ENCODE peak calls at places on chromosomes 13 and 19, in five cellular contexts. U is fibroblast of lung, Q is BJ, R is suprapubic skin, N is astrocyte. T is an unnamed sample.

GRCh38 chr13:99984463-99985242 is 3.1 kb downstream of the ZIC2 start:
- DNase-seq in U (no peak), Q (no peak), R (no peak), N (no peak), T (no peak)

GRCh38 chr13:50149932-50150331 is 134.7 kb downstream of the KCNRG start:
- DNase-seq in U (no peak), Q (no peak), R (no peak), N (no peak), T (peak; percentile 46)

GRCh38 chr19:37251308-37252229 is 33.6 kb downstream of the ZNF383 start:
- DNase-seq in U (peak; percentile 99), Q (peak; percentile 95), R (no peak), N (peak; percentile 100), T (peak; percentile 98)

GRCh38 chr13:28415994-28416411 is 78.9 kb downstream of the FLT1 start:
- DNase-seq in U (no peak), Q (no peak), R (no peak), N (no peak), T (no peak)

GRCh38 chr19:8240274-8241229 is 31.4 kb downstream of the CERS4 start:
- DNase-seq in U (peak; percentile 95), Q (peak; percentile 47), R (peak; percentile 87), N (peak; percentile 94), T (peak; percentile 98)

GRCh38 chr19:19568802-19569756 is 31.0 kb downstream of the CILP2 start:
- DNase-seq in U (no peak), Q (no peak), R (no peak), N (peak; percentile 59), T (peak; percentile 63)

GRCh38 chr13:75256922-75257321 is 225.0 kb downstream of the TBC1D4 start:
- DNase-seq in U (no peak), Q (no peak), R (no peak), N (peak; percentile 29), T (peak; percentile 29)

GRCh38 chr13:75432045-75432444 is 49.9 kb downstream of the TBC1D4 start:
- DNase-seq in U (no peak), Q (no peak), R (no peak), N (no peak), T (peak; percentile 26)

GRCh38 chr19:49065905-49066512 is 1.4 kb upstream of the NTF4 start:
- DNase-seq in U (no peak), Q (no peak), R (no peak), N (no peak), T (no peak)

GRCh38 chr13:26616126-26616525 is 58.6 kb downstream of the WASF3 start:
- DNase-seq in U (peak; percentile 21), Q (peak; percentile 23), R (no peak), N (peak; percentile 82), T (peak; percentile 45)

GRCh38 chr19:30669329-30670010 is 297.3 kb downstream of the ZNF536 start:
- DNase-seq in U (peak; percentile 47), Q (no peak), R (no peak), N (no peak), T (peak; percentile 51)

GRCh38 chr13:61935710-61936109 is 520.1 kb upstream of the PCDH20 start:
- DNase-seq in U (no peak), Q (no peak), R (no peak), N (no peak), T (no peak)

GRCh38 chr19:46944918-46945628 is 74.6 kb upstream of the NPAS1 start:
- DNase-seq in U (peak; percentile 66), Q (no peak), R (no peak), N (peak; percentile 53), T (peak; percentile 64)

GRCh38 chr13:81927347-81927746 is 1586.4 kb upstream of the SPRY2 start:
- DNase-seq in U (no peak), Q (no peak), R (no peak), N (no peak), T (no peak)

GRCh38 chr13:110266983-110267382 is 40.0 kb downstream of the COL4A1 start:
- DNase-seq in U (no peak), Q (no peak), R (no peak), N (no peak), T (no peak)

GRCh38 chr19:6161271-6161850 is 25.9 kb downstream of the ACSBG2 start:
- DNase-seq in U (no peak), Q (no peak), R (no peak), N (no peak), T (no peak)

GRCh38 chr13:46057251-46058015 is 4.9 kb upstream of the ZC3H13 start:
- DNase-seq in U (no peak), Q (no peak), R (no peak), N (no peak), T (peak; percentile 21)

GRCh38 chr19:45613926-45614725 is 12.1 kb upstream of the GPR4 start:
- DNase-seq in U (peak; percentile 87), Q (peak; percentile 84), R (no peak), N (peak; percentile 86), T (peak; percentile 88)

GRCh38 chr19:16235811-16236710 is 38.4 kb downstream of the AP1M1 start:
- DNase-seq in U (no peak), Q (no peak), R (no peak), N (no peak), T (no peak)

GRCh38 chr19:41427647-41428480 is 690 bp upstream of the B3GNT8 start:
- DNase-seq in U (peak; percentile 27), Q (no peak), R (no peak), N (no peak), T (no peak)

GRCh38 chr19:47363758-47364529 is 14.8 kb downstream of the DHX34 start:
- DNase-seq in U (peak; percentile 48), Q (no peak), R (no peak), N (no peak), T (peak; percentile 84)

GRCh38 chr13:100517706-100518105 is 70.9 kb downstream of the GGACT start:
- DNase-seq in U (no peak), Q (no peak), R (no peak), N (no peak), T (no peak)

GRCh38 chr19:35347171-35347929 is at the start of gene FFAR1:
- DNase-seq in U (no peak), Q (no peak), R (peak; percentile 47), N (no peak), T (no peak)

GRCh38 chr13:43061496-43062280 is 38.3 kb downstream of the DNAJC15 start:
- DNase-seq in U (no peak), Q (no peak), R (no peak), N (no peak), T (no peak)

GRCh38 chr19:38046254-38047047 is 139.4 kb downstream of the SIPA1L3 start:
- DNase-seq in U (no peak), Q (no peak), R (no peak), N (no peak), T (no peak)

GRCh38 chr13:54449922-54450321 is 1421.3 kb downstream of the OLFM4 start:
- DNase-seq in U (no peak), Q (no peak), R (no peak), N (no peak), T (no peak)

GRCh38 chr19:44626067-44626624 is 12.8 kb downstream of the IGSF23 start:
- DNase-seq in U (peak; percentile 86), Q (peak; percentile 95), R (no peak), N (peak; percentile 98), T (peak; percentile 90)

GRCh38 chr19:29668746-29669609 is 3.7 kb downstream of the PLEKHF1 start:
- DNase-seq in U (no peak), Q (no peak), R (no peak), N (no peak), T (no peak)
- TF ChIP-seq CTCF in U (no peak), Q (peak; percentile 24), R (no peak), N (peak; percentile 8), T (peak; percentile 12)

GRCh38 chr13:79830426-79830825 is 349.5 kb downstream of the NDFIP2 start:
- DNase-seq in U (no peak), Q (no peak), R (no peak), N (no peak), T (no peak)
- H3K4me3 ChIP-seq in U (no peak overlapping the region), Q (no peak overlapping the region), R (no peak overlapping the region), N (no peak overlapping the region), T (no peak overlapping the region)

GRCh38 chr13:95156208-95156607 is 145.0 kb downstream of the ABCC4 start:
- DNase-seq in U (peak; percentile 61), Q (no peak), R (no peak), N (no peak), T (peak; percentile 68)
- TF ChIP-seq CTCF in U (no peak), Q (peak; percentile 41), R (peak; percentile 24), N (peak; percentile 53), T (peak; percentile 32)

GRCh38 chr19:34135033-34135370 is 37.3 kb upstream of the LSM14A start:
- DNase-seq in U (no peak), Q (no peak), R (no peak), N (no peak), T (no peak)
- H3K4me3 ChIP-seq in U (peak overlapping the region; percentile 73), Q (peak overlapping the region; percentile 80), R (peak overlapping the region; percentile 83), N (peak overlapping the region; percentile 67), T (peak overlapping the region; percentile 80)

GRCh38 chr19:917323-918151 is at the start of gene KISS1R:
- DNase-seq in U (no peak), Q (no peak), R (no peak), N (no peak), T (peak; percentile 29)
- TF ChIP-seq CTCF in U (peak; percentile 28), Q (peak; percentile 35), R (peak; percentile 14), N (peak; percentile 6), T (peak; percentile 25)

GRCh38 chr19:3766520-3766919 is 4.0 kb downstream of the MRPL54 start:
- DNase-seq in U (no peak), Q (no peak), R (no peak), N (no peak), T (no peak)
- H3K4me3 ChIP-seq in U (no peak overlapping the region), Q (no peak overlapping the region), R (no peak overlapping the region), N (no peak overlapping the region), T (no peak overlapping the region)

GRCh38 chr13:57583529-57583928 is 48.0 kb upstream of the PCDH17 start:
- DNase-seq in U (no peak), Q (no peak), R (no peak), N (no peak), T (no peak)

DNA sequence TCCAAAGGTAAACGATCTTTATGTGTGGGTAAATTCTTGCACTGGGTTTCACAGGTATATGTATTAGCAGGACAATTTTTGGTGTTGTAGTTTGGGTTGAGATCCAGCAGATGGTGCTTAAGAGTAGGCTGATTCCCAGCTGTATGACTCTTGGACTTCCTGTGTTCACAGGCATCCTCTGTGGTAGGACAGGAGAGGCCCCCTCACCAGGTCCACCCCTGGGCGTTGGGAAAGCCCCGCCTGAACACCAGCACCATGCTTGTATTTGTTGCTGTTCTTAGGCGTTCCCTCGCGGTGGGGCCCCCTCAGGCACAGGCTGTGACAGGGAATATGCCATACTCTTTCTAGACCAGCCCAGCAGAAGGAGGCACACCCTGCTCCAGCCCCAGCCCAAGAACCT is 49.5 kb upstream of the PCDH17 start:
- DNase-seq in U (no peak), Q (no peak), R (no peak), N (no peak), T (no peak)
- TF ChIP-seq CTCF in U (no peak), Q (no peak), R (no peak), N (no peak), T (no peak)